ENCODE peak calls at places on chromosomes 12 and 14, in nine cellular contexts. O is H7; Q is cardiac septum; U is activated CD4-positive, alpha-beta T cell treated with anti-CD3 and anti-CD28 coated beads, Interleukin-2, amount 50 U/mL, for 1 hour; R is iPS-NIHi11; X is astrocyte of the cerebellum; Y is sigmoid colon; L is psoas muscle; I is mesenchymal stem cell. W is an unnamed sample.

GRCh38 chr14:26286806-26287205 is 311.0 kb downstream of the NOVA1 start:
- DNase-seq in Q (no peak), L (no peak), X (no peak), U (no peak), R (no peak), Y (no peak), I (peak), O (no peak), W (no peak)

GRCh38 chr14:23351681-23352505 is 794 bp downstream of the SLC22A17 start:
- DNase-seq in Q (peak), Y (no peak), L (no peak), X (no peak), O (peak), R (peak), I (no peak), U (no peak), W (peak)

GRCh38 chr14:76514599-76514998 is 138.7 kb downstream of the ESRRB start:
- DNase-seq in R (no peak), I (no peak), O (no peak), Y (no peak), U (no peak), L (no peak), X (no peak), Q (no peak), W (no peak)

GRCh38 chr14:89720741-89721315 is 233.7 kb downstream of the EFCAB11 start:
- DNase-seq in R (peak), X (no peak), I (no peak), U (peak), Q (peak), O (peak), Y (no peak), L (no peak), W (peak)

GRCh38 chr12:12741705-12742104 is 24.5 kb downstream of the CDKN1B start:
- DNase-seq in Q (no peak), Y (no peak), R (no peak), O (no peak), I (no peak), L (no peak), U (no peak), X (no peak), W (no peak)

GRCh38 chr12:117890137-117890536 is 78.7 kb downstream of the KSR2 start:
- DNase-seq in X (no peak), L (no peak), Y (no peak), U (no peak), Q (no peak), I (no peak), O (peak), R (no peak), W (no peak)

GRCh38 chr14:23364164-23364571 is 804 bp downstream of the EFS start:
- DNase-seq in U (no peak), O (peak), Q (peak), Y (no peak), I (peak), R (no peak), X (no peak), L (peak), W (peak)

GRCh38 chr12:10986812-10987211 is at the start of gene TAS2R50:
- DNase-seq in R (no peak), Y (no peak), O (no peak), U (no peak), I (no peak), X (no peak), Q (no peak), L (no peak), W (no peak)

GRCh38 chr14:55370883-55371455 is 40.7 kb downstream of the ATG14 start:
- DNase-seq in L (no peak), I (no peak), Q (no peak), R (no peak), O (no peak), Y (no peak), X (no peak), U (no peak), W (no peak)

GRCh38 chr12:53365245-53365904 is 14.6 kb upstream of the SP1 start:
- DNase-seq in U (no peak), O (no peak), I (peak), R (no peak), L (no peak), Q (no peak), Y (no peak), X (no peak), W (no peak)

GRCh38 chr12:8088574-8088973 is 6.5 kb downstream of the NECAP1 start:
- DNase-seq in R (no peak), I (no peak), U (peak), Q (no peak), X (no peak), O (no peak), L (no peak), Y (no peak), W (no peak)

GRCh38 chr12:68951652-68952051 is 18.7 kb upstream of the CPM start:
- DNase-seq in O (no peak), I (no peak), X (no peak), L (no peak), Q (no peak), U (no peak), R (no peak), Y (no peak), W (no peak)

GRCh38 chr14:67319142-67319541 is 40.5 kb downstream of the ATP6V1D start:
- DNase-seq in L (no peak), U (no peak), R (no peak), O (no peak), Y (no peak), Q (no peak), I (no peak), X (peak), W (no peak)

GRCh38 chr14:106831322-106831720 is 1304.9 kb downstream of the TMEM121 start:
- DNase-seq in R (no peak), O (no peak), U (peak), I (no peak), X (no peak), Y (no peak), Q (no peak), L (no peak), W (no peak)

GRCh38 chr12:3951380-3952135 is 78.4 kb upstream of the PARP11 start:
- DNase-seq in X (no peak), R (no peak), Q (no peak), Y (no peak), O (no peak), L (no peak), I (no peak), U (no peak), W (peak)

GRCh38 chr12:10952645-10953044 is 13.6 kb upstream of the TAS2R14 start:
- DNase-seq in R (no peak), Q (no peak), U (no peak), L (no peak), I (no peak), Y (no peak), O (no peak), X (no peak), W (no peak)

GRCh38 chr12:106586535-106586802 is 3.7 kb downstream of the RFX4 start:
- DNase-seq in Q (no peak), O (peak), R (no peak), I (no peak), X (no peak), Y (no peak), L (no peak), U (no peak), W (peak)

GRCh38 chr14:102893452-102893851 is 29.0 kb upstream of the AMN start:
- DNase-seq in Y (peak), I (peak), O (no peak), L (peak), X (peak), U (no peak), Q (no peak), R (no peak), W (no peak)

GRCh38 chr14:73723799-73724621 is 9.8 kb upstream of the PNMA1 start:
- DNase-seq in X (peak), O (peak), R (no peak), I (peak), U (no peak), Y (peak), Q (peak), L (peak), W (peak)

GRCh38 chr12:104859144-104859543 is 98.9 kb downstream of the SLC41A2 start:
- DNase-seq in O (no peak), Y (no peak), Q (no peak), X (peak), U (no peak), I (peak), R (no peak), L (no peak), W (no peak)

GRCh38 chr12:14185441-14186192 is 179.9 kb upstream of the ATF7IP start:
- DNase-seq in X (peak), I (peak), R (peak), L (no peak), Y (no peak), O (peak), U (no peak), Q (no peak), W (peak)

W was measured in H9.